ENCODE peak calls at places on chromosomes 7 and 10, in six cellular contexts. O is testis, I is HCT116, A is hepatocyte, R is Panc1, W is esophagus squamous epithelium. V is an unnamed sample.

GRCh38 chr7:155338632-155339320 is 41.1 kb downstream of the INSIG1 start:
- DNase-seq in W (no peak), A (no peak), I (no peak), R (no peak), O (peak; percentile 2), V (no peak)

GRCh38 chr7:128893251-128894100 is 17.0 kb downstream of the KCP start:
- DNase-seq in W (no peak), A (no peak), R (no peak), O (no peak), I (peak; percentile 48), V (peak; percentile 4)

GRCh38 chr7:156209087-156209486 is 396.8 kb upstream of the SHH start:
- DNase-seq in I (no peak), O (no peak), R (no peak), W (no peak), A (no peak), V (no peak)

GRCh38 chr7:133910761-133911160 is 216.4 kb upstream of the LRGUK start:
- DNase-seq in A (no peak), W (no peak), R (no peak), I (no peak), O (no peak), V (no peak)

GRCh38 chr10:52106895-52107294 is 207.2 kb upstream of the DKK1 start:
- DNase-seq in R (no peak), W (no peak), A (no peak), I (no peak), O (no peak), V (no peak)

GRCh38 chr7:18961997-18962396 is 155.4 kb downstream of the TWIST1 start:
- DNase-seq in A (no peak), R (no peak), O (no peak), I (no peak), W (no peak), V (no peak)

GRCh38 chr10:61458031-61458430 is 4.8 kb upstream of the TMEM26 start:
- DNase-seq in R (no peak), W (no peak), O (no peak), I (no peak), A (no peak), V (no peak)

GRCh38 chr10:511101-511848 is 178.2 kb downstream of the DIP2C start:
- DNase-seq in W (peak; percentile 35), O (peak; percentile 94), R (peak; percentile 67), I (peak; percentile 83), A (peak; percentile 96), V (peak; percentile 93)

GRCh38 chr10:119940487-119940886 is 48.0 kb downstream of the SEC23IP start:
- DNase-seq in O (no peak), I (no peak), A (no peak), R (no peak), W (no peak), V (no peak)

GRCh38 chr7:17674166-17674955 is 265.9 kb downstream of the SNX13 start:
- DNase-seq in W (no peak), O (no peak), A (no peak), I (no peak), R (no peak), V (no peak)

GRCh38 chr10:127398140-127398966 is 150.8 kb upstream of the NPS start:
- DNase-seq in I (no peak), O (no peak), A (no peak), W (no peak), R (no peak), V (peak; percentile 42)

GRCh38 chr7:103031781-103032180 is 42.8 kb downstream of the FBXL13 start:
- DNase-seq in I (no peak), A (no peak), W (no peak), O (no peak), R (no peak), V (no peak)

GRCh38 chr10:120562956-120563355 is 105.9 kb downstream of the PLPP4 start:
- DNase-seq in R (no peak), W (no peak), I (no peak), A (no peak), O (no peak), V (no peak)

GRCh38 chr10:86707505-86707904 is 39.2 kb downstream of the LDB3 start:
- DNase-seq in W (no peak), I (no peak), R (no peak), A (no peak), O (no peak), V (no peak)

GRCh38 chr7:68640103-68640502 is 958.2 kb upstream of the AUTS2 start:
- DNase-seq in I (no peak), R (no peak), O (no peak), A (no peak), W (no peak), V (no peak)

GRCh38 chr10:62016477-62017140 is 115.1 kb downstream of the ARID5B start:
- DNase-seq in W (no peak), R (no peak), O (no peak), A (no peak), I (no peak), V (no peak)

DNA sequence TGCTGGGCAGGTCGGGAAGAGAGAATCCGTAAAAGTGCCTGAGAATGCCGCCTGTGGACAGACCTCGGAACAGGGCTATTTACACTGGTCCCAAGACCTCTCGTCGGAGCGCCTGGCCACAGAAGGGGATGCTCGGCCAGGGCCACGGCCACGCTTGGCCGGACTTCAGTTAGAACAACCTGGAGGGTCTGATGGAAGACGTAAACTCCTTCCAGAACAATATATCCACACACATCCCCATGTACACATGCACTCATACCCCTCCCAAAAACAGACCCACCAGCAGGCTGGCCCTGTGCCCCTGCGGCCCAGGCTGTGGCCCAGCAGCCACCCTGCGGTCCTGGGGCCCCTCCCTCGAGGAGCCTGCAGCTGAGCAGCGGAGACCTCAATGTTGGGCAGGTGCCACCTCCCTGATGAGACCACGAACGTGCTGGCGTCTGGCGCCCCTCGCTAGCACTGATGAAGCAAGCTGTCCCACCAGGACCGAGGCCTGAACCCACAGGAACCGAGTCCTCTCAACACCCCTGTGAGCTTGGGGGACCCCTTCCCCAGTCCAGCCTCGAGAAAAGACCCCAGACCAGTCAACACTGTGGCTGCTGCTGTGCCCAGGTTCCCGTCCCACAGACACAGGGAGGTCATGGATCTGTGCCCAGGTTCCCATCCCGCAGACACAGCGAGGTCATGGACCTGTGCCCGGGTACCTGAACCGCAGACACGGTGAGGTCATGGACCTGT is 8.9 kb downstream of the CFAP46 start:
- DNase-seq in O (no peak), R (no peak), I (no peak), W (no peak), A (no peak), V (no peak)
- TF ChIP-seq CTCF in O (no peak), R (no peak), I (no peak), W (no peak), A (no peak), V (no peak)

GRCh38 chr10:71344154-71344915 is 25.3 kb downstream of the SLC29A3 start:
- DNase-seq in A (no peak), R (no peak), W (no peak), I (no peak), O (no peak), V (no peak)
- H3K4me3 ChIP-seq in A (no peak overlapping the region), R (no peak overlapping the region), W (no peak overlapping the region), I (no peak overlapping the region), O (no peak overlapping the region), V (no peak overlapping the region)

GRCh38 chr7:24885716-24886115 is 94.3 kb downstream of the OSBPL3 start:
- DNase-seq in W (no peak), I (no peak), A (no peak), R (no peak), O (no peak), V (no peak)

GRCh38 chr7:24891173-24891787 is 88.7 kb downstream of the OSBPL3 start:
- DNase-seq in I (no peak), W (no peak), O (no peak), A (no peak), R (no peak), V (no peak)

GRCh38 chr7:24885305-24885704 is 94.7 kb downstream of the OSBPL3 start:
- DNase-seq in R (no peak), I (no peak), A (no peak), W (no peak), O (no peak), V (no peak)

GRCh38 chr7:24889611-24890010 is 90.4 kb downstream of the OSBPL3 start:
- DNase-seq in R (no peak), W (no peak), O (no peak), I (no peak), A (no peak), V (no peak)

DNA sequence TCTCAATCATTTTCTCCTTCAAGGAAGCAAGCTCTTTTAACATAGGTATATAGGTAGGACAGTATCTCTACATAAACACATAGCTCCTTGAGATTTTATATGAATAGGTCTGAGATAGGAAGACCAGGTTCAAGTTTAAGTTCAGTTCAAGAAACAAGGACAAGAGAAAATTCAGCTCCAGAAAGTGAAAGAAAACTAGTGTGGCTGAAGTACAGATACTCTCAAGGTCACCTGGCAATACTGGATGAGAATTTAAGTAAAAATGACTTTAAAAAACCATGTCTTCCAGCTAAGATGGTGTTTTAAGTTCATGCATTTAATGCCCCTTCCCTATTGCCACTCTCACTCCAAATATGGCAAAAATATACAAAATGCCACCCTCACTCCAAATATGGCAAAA is 91.3 kb downstream of the OSBPL3 start:
- DNase-seq in W (no peak), O (no peak), A (no peak), I (no peak), R (no peak), V (no peak)
- H3K4me1 ChIP-seq in W (no peaks in the 10 kb centered on the region), O (no peaks in the 10 kb centered on the region), A (peaks cover 5% of the 10 kb centered on the region), I (peaks cover under 1% of the 10 kb centered on the region), R (no peaks in the 10 kb centered on the region), V (peaks cover under 1% of the 10 kb centered on the region)

GRCh38 chr10:14186245-14186644 is 144.5 kb downstream of the FRMD4A start:
- DNase-seq in O (no peak), A (no peak), R (no peak), W (no peak), I (no peak), V (no peak)
- TF ChIP-seq CTCF in O (no peak), A (peak; percentile 27), R (peak; percentile 49), W (no peak), I (peak; percentile 54), V (peak; percentile 45)

GRCh38 chr7:112994666-112995065 is 92.0 kb downstream of the GPR85 start:
- DNase-seq in R (no peak), I (no peak), W (no peak), O (no peak), A (no peak), V (no peak)
- H3K4me3 ChIP-seq in R (no peak overlapping the region), I (no peak overlapping the region), W (no peak overlapping the region), O (no peak overlapping the region), A (no peak overlapping the region), V (no peak overlapping the region)

V was measured in BE2C.